ENCODE peak calls at places on chromosomes 11 and 22, in nine cellular contexts. One of them, this sample, is unnamed.

GRCh38 chr11:72191961-72192381 is at the start of gene FOLR1:
- DNase-seq in Caco-2: peak
- DNase-seq in brain microvascular endothelial cell: no peak
- DNase-seq in stomach: no peak
- DNase-seq in uterus: no peak
- DNase-seq in fibroblast of lung: no peak
- DNase-seq in fibroblast of the aortic adventitia: no peak
- DNase-seq in bronchial epithelial cell: peak
- DNase-seq in transverse colon: no peak
- DNase-seq in this sample: no peak

GRCh38 chr11:125148011-125148410 is 16.5 kb upstream of the PKNOX2 start:
- DNase-seq in Caco-2: no peak
- DNase-seq in brain microvascular endothelial cell: no peak
- DNase-seq in stomach: no peak
- DNase-seq in uterus: no peak
- DNase-seq in fibroblast of lung: no peak
- DNase-seq in fibroblast of the aortic adventitia: no peak
- DNase-seq in bronchial epithelial cell: no peak
- DNase-seq in transverse colon: no peak
- DNase-seq in this sample: no peak

GRCh38 chr11:63705526-63705925 is 24.2 kb downstream of the RTN3 start:
- DNase-seq in Caco-2: no peak
- DNase-seq in brain microvascular endothelial cell: no peak
- DNase-seq in stomach: no peak
- DNase-seq in uterus: no peak
- DNase-seq in fibroblast of lung: no peak
- DNase-seq in fibroblast of the aortic adventitia: no peak
- DNase-seq in bronchial epithelial cell: no peak
- DNase-seq in transverse colon: no peak
- DNase-seq in this sample: peak

GRCh38 chr22:29704528-29705285 is 15.1 kb upstream of the CABP7 start:
- DNase-seq in Caco-2: no peak
- DNase-seq in brain microvascular endothelial cell: peak
- DNase-seq in stomach: peak
- DNase-seq in uterus: no peak
- DNase-seq in fibroblast of lung: peak
- DNase-seq in fibroblast of the aortic adventitia: peak
- DNase-seq in bronchial epithelial cell: no peak
- DNase-seq in transverse colon: no peak
- DNase-seq in this sample: peak

GRCh38 chr11:116890193-116890592 is 52.8 kb upstream of the APOA1 start:
- DNase-seq in Caco-2: no peak
- DNase-seq in brain microvascular endothelial cell: no peak
- DNase-seq in stomach: no peak
- DNase-seq in uterus: no peak
- DNase-seq in fibroblast of lung: peak
- DNase-seq in fibroblast of the aortic adventitia: no peak
- DNase-seq in bronchial epithelial cell: no peak
- DNase-seq in transverse colon: no peak
- DNase-seq in this sample: peak

GRCh38 chr22:32203181-32204105 is 1.4 kb downstream of the RFPL2 start:
- DNase-seq in Caco-2: no peak
- DNase-seq in brain microvascular endothelial cell: no peak
- DNase-seq in stomach: no peak
- DNase-seq in uterus: no peak
- DNase-seq in fibroblast of lung: no peak
- DNase-seq in fibroblast of the aortic adventitia: no peak
- DNase-seq in bronchial epithelial cell: no peak
- DNase-seq in transverse colon: no peak
- DNase-seq in this sample: no peak

GRCh38 chr22:47592791-47593190 is 830.3 kb downstream of the TBC1D22A start:
- DNase-seq in Caco-2: no peak
- DNase-seq in brain microvascular endothelial cell: no peak
- DNase-seq in stomach: peak
- DNase-seq in uterus: no peak
- DNase-seq in fibroblast of lung: no peak
- DNase-seq in fibroblast of the aortic adventitia: no peak
- DNase-seq in bronchial epithelial cell: no peak
- DNase-seq in transverse colon: no peak
- DNase-seq in this sample: no peak

GRCh38 chr11:128544625-128545024 is 42.7 kb downstream of the ETS1 start:
- DNase-seq in Caco-2: no peak
- DNase-seq in brain microvascular endothelial cell: no peak
- DNase-seq in stomach: no peak
- DNase-seq in uterus: no peak
- DNase-seq in fibroblast of lung: peak
- DNase-seq in fibroblast of the aortic adventitia: peak
- DNase-seq in bronchial epithelial cell: no peak
- DNase-seq in transverse colon: no peak
- DNase-seq in this sample: peak

GRCh38 chr11:72091292-72091691 is 10.6 kb downstream of the LRRC51 start:
- DNase-seq in Caco-2: peak
- DNase-seq in brain microvascular endothelial cell: peak
- DNase-seq in stomach: peak
- DNase-seq in uterus: peak
- DNase-seq in fibroblast of lung: peak
- DNase-seq in fibroblast of the aortic adventitia: peak
- DNase-seq in bronchial epithelial cell: peak
- DNase-seq in transverse colon: peak
- DNase-seq in this sample: peak

GRCh38 chr11:12457030-12457600 is 79.7 kb downstream of the PARVA start:
- DNase-seq in Caco-2: no peak
- DNase-seq in brain microvascular endothelial cell: peak
- DNase-seq in stomach: no peak
- DNase-seq in uterus: no peak
- DNase-seq in fibroblast of lung: peak
- DNase-seq in fibroblast of the aortic adventitia: peak
- DNase-seq in bronchial epithelial cell: no peak
- DNase-seq in transverse colon: no peak
- DNase-seq in this sample: peak

GRCh38 chr11:490186-490929 is 16.7 kb downstream of the RNH1 start:
- DNase-seq in Caco-2: no peak
- DNase-seq in brain microvascular endothelial cell: no peak
- DNase-seq in stomach: no peak
- DNase-seq in uterus: no peak
- DNase-seq in fibroblast of lung: no peak
- DNase-seq in fibroblast of the aortic adventitia: no peak
- DNase-seq in bronchial epithelial cell: no peak
- DNase-seq in transverse colon: no peak
- DNase-seq in this sample: no peak

GRCh38 chr11:488992-489391 is 18.1 kb downstream of the RNH1 start:
- DNase-seq in Caco-2: no peak
- DNase-seq in brain microvascular endothelial cell: no peak
- DNase-seq in stomach: no peak
- DNase-seq in uterus: no peak
- DNase-seq in fibroblast of lung: no peak
- DNase-seq in fibroblast of the aortic adventitia: no peak
- DNase-seq in bronchial epithelial cell: no peak
- DNase-seq in transverse colon: peak
- DNase-seq in this sample: no peak

GRCh38 chr11:490930-491260 is 16.1 kb downstream of the RNH1 start:
- DNase-seq in Caco-2: no peak
- DNase-seq in brain microvascular endothelial cell: no peak
- DNase-seq in stomach: no peak
- DNase-seq in uterus: no peak
- DNase-seq in fibroblast of lung: no peak
- DNase-seq in fibroblast of the aortic adventitia: no peak
- DNase-seq in bronchial epithelial cell: no peak
- DNase-seq in transverse colon: no peak
- DNase-seq in this sample: no peak

GRCh38 chr11:488579-488978 is 18.5 kb downstream of the RNH1 start:
- DNase-seq in Caco-2: no peak
- DNase-seq in brain microvascular endothelial cell: no peak
- DNase-seq in stomach: no peak
- DNase-seq in uterus: no peak
- DNase-seq in fibroblast of lung: no peak
- DNase-seq in fibroblast of the aortic adventitia: no peak
- DNase-seq in bronchial epithelial cell: no peak
- DNase-seq in transverse colon: no peak
- DNase-seq in this sample: no peak

GRCh38 chr11:489610-490185 is 17.3 kb downstream of the RNH1 start:
- DNase-seq in Caco-2: no peak
- DNase-seq in brain microvascular endothelial cell: no peak
- DNase-seq in stomach: no peak
- DNase-seq in uterus: no peak
- DNase-seq in fibroblast of lung: no peak
- DNase-seq in fibroblast of the aortic adventitia: no peak
- DNase-seq in bronchial epithelial cell: no peak
- DNase-seq in transverse colon: no peak
- DNase-seq in this sample: no peak
- TF ChIP-seq CTCF in Caco-2: no peak
- TF ChIP-seq CTCF in brain microvascular endothelial cell: no peak
- TF ChIP-seq CTCF in stomach: no peak
- TF ChIP-seq CTCF in uterus: no peak
- TF ChIP-seq CTCF in fibroblast of lung: no peak
- TF ChIP-seq CTCF in fibroblast of the aortic adventitia: no peak
- TF ChIP-seq CTCF in bronchial epithelial cell: no peak
- TF ChIP-seq CTCF in transverse colon: no peak
- TF ChIP-seq CTCF in this sample: no peak

DNA sequence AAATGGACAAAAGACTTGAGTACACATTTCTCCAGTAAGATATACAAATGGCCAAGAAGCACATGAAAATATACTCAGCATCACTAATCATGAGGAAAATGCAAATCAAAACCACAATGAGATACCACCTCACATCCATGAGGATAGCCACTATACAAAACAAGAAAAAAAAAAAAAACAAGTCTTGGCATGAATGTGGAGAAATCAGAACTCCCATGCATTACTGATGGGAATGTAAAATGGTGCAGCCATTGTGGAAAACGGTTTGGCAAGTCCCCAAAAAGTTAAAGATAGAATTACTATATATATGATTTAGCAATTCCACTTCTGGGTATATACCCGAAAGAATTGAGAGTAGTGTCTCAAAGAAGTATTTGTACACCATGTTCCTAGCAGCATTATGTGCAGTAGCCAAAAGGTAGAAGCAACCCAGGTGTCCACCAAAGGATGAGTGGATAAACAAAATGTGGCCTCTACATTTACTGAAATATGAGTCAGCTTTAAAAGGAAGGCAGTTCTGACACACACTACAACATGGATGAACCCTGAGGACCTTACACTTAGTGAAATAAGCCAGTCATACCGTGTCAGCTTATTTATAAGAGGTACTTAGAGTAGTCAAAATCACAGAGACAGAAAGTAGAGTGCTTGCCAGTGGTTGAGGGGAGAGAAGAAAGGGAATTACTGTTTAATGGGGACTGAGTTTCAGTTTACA is 146.3 kb downstream of the WNT7B start:
- DNase-seq in Caco-2: no peak
- DNase-seq in brain microvascular endothelial cell: peak
- DNase-seq in stomach: no peak
- DNase-seq in uterus: no peak
- DNase-seq in fibroblast of lung: peak
- DNase-seq in fibroblast of the aortic adventitia: peak
- DNase-seq in bronchial epithelial cell: peak
- DNase-seq in transverse colon: no peak
- DNase-seq in this sample: peak
- TF ChIP-seq CTCF in Caco-2: no peak
- TF ChIP-seq CTCF in brain microvascular endothelial cell: no peak
- TF ChIP-seq CTCF in stomach: no peak
- TF ChIP-seq CTCF in uterus: no peak
- TF ChIP-seq CTCF in fibroblast of lung: no peak
- TF ChIP-seq CTCF in fibroblast of the aortic adventitia: no peak
- TF ChIP-seq CTCF in bronchial epithelial cell: no peak
- TF ChIP-seq CTCF in transverse colon: no peak
- TF ChIP-seq CTCF in this sample: no peak

GRCh38 chr11:26229270-26229669 is 102.7 kb upstream of the ANO3 start:
- DNase-seq in Caco-2: no peak
- DNase-seq in brain microvascular endothelial cell: peak
- DNase-seq in stomach: no peak
- DNase-seq in uterus: no peak
- DNase-seq in fibroblast of lung: peak
- DNase-seq in fibroblast of the aortic adventitia: peak
- DNase-seq in bronchial epithelial cell: peak
- DNase-seq in transverse colon: no peak
- DNase-seq in this sample: peak

GRCh38 chr11:26227883-26228502 is 103.9 kb upstream of the ANO3 start:
- DNase-seq in Caco-2: no peak
- DNase-seq in brain microvascular endothelial cell: no peak
- DNase-seq in stomach: no peak
- DNase-seq in uterus: no peak
- DNase-seq in fibroblast of lung: peak
- DNase-seq in fibroblast of the aortic adventitia: no peak
- DNase-seq in bronchial epithelial cell: no peak
- DNase-seq in transverse colon: no peak
- DNase-seq in this sample: no peak

GRCh38 chr11:26228778-26229177 is 103.2 kb upstream of the ANO3 start:
- DNase-seq in Caco-2: no peak
- DNase-seq in brain microvascular endothelial cell: peak
- DNase-seq in stomach: no peak
- DNase-seq in uterus: no peak
- DNase-seq in fibroblast of lung: no peak
- DNase-seq in fibroblast of the aortic adventitia: peak
- DNase-seq in bronchial epithelial cell: peak
- DNase-seq in transverse colon: no peak
- DNase-seq in this sample: peak

GRCh38 chr11:26225643-26226042 is 106.3 kb upstream of the ANO3 start:
- DNase-seq in Caco-2: no peak
- DNase-seq in brain microvascular endothelial cell: no peak
- DNase-seq in stomach: no peak
- DNase-seq in uterus: no peak
- DNase-seq in fibroblast of lung: no peak
- DNase-seq in fibroblast of the aortic adventitia: no peak
- DNase-seq in bronchial epithelial cell: no peak
- DNase-seq in transverse colon: no peak
- DNase-seq in this sample: no peak

DNA sequence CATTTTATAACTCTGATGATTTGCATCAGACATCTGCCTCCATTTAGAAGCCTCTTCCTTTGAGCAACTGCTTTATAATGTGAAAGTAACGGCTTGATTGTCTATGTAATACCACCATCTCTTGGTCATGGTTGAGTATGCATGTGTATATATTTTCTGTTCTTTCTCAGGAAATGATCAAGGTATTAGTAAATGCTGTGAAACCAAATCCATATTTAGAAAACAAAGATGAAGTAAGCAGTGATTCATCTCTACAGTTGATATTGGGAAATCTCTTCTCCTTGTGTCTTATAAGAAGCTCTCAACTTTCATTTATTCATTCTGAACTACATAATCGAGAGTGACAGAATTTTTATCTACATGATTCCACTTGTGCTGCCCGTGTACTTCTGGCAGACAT is 104.6 kb upstream of the ANO3 start:
- DNase-seq in Caco-2: no peak
- DNase-seq in brain microvascular endothelial cell: peak
- DNase-seq in stomach: no peak
- DNase-seq in uterus: no peak
- DNase-seq in fibroblast of lung: peak
- DNase-seq in fibroblast of the aortic adventitia: peak
- DNase-seq in bronchial epithelial cell: peak
- DNase-seq in transverse colon: no peak
- DNase-seq in this sample: peak
- TF ChIP-seq CTCF in Caco-2: peak
- TF ChIP-seq CTCF in brain microvascular endothelial cell: peak
- TF ChIP-seq CTCF in stomach: no peak
- TF ChIP-seq CTCF in uterus: peak
- TF ChIP-seq CTCF in fibroblast of lung: peak
- TF ChIP-seq CTCF in fibroblast of the aortic adventitia: peak
- TF ChIP-seq CTCF in bronchial epithelial cell: peak
- TF ChIP-seq CTCF in transverse colon: no peak
- TF ChIP-seq CTCF in this sample: peak

GRCh38 chr11:100010393-100010792 is 676.7 kb upstream of the ARHGAP42 start:
- DNase-seq in Caco-2: no peak
- DNase-seq in brain microvascular endothelial cell: no peak
- DNase-seq in stomach: no peak
- DNase-seq in uterus: no peak
- DNase-seq in fibroblast of lung: no peak
- DNase-seq in fibroblast of the aortic adventitia: no peak
- DNase-seq in bronchial epithelial cell: no peak
- DNase-seq in transverse colon: no peak
- DNase-seq in this sample: no peak
- TF ChIP-seq CTCF in Caco-2: no peak
- TF ChIP-seq CTCF in brain microvascular endothelial cell: peak
- TF ChIP-seq CTCF in stomach: no peak
- TF ChIP-seq CTCF in uterus: no peak
- TF ChIP-seq CTCF in fibroblast of lung: no peak
- TF ChIP-seq CTCF in fibroblast of the aortic adventitia: no peak
- TF ChIP-seq CTCF in bronchial epithelial cell: peak
- TF ChIP-seq CTCF in transverse colon: no peak
- TF ChIP-seq CTCF in this sample: no peak